ENCODE peak calls at places on chromosomes 5 and 9, in seven cellular contexts. P, I, Q, C, Y, E and G are unnamed samples.

GRCh38 chr5:127824126-127824525 is 120.9 kb downstream of the CCDC192 start:
- DNase-seq in Q (no peak), P (no peak), I (no peak), C (no peak), Y (no peak), E (no peak), G (no peak)

GRCh38 chr9:36637491-36638270 is 65.0 kb downstream of the MELK start:
- DNase-seq in P (no peak), Q (peak; percentile 1), E (no peak), C (peak; percentile 36), I (peak; percentile 45), Y (no peak), G (no peak)

GRCh38 chr5:179862296-179862695 is 3.7 kb upstream of the MRNIP start:
- DNase-seq in I (no peak), E (no peak), C (no peak), Y (peak; percentile 48), Q (no peak), P (no peak), G (no peak)

GRCh38 chr5:93626801-93627200 is 43.8 kb downstream of the NR2F1 start:
- DNase-seq in E (no peak), Y (no peak), P (no peak), Q (no peak), C (no peak), I (no peak), G (no peak)

GRCh38 chr5:131749723-131750470 is 46.9 kb downstream of the FNIP1 start:
- DNase-seq in Y (no peak), Q (no peak), E (peak; percentile 34), P (no peak), C (peak; percentile 13), I (no peak), G (no peak)

GRCh38 chr9:34587271-34587670 is 2.3 kb downstream of the CNTFR start:
- DNase-seq in Y (no peak), C (no peak), E (no peak), Q (no peak), P (no peak), I (no peak), G (no peak)

GRCh38 chr5:107968998-107969397 is 298.3 kb upstream of the EFNA5 start:
- DNase-seq in P (no peak), I (no peak), E (peak; percentile 65), Y (no peak), Q (peak; percentile 79), C (peak; percentile 29), G (no peak)

GRCh38 chr5:10793785-10794184 is 32.8 kb upstream of the DAP start:
- DNase-seq in Y (no peak), Q (no peak), E (no peak), P (no peak), C (no peak), I (no peak), G (no peak)

GRCh38 chr9:136337416-136338395 is 10.4 kb downstream of the GPSM1 start:
- DNase-seq in E (no peak), C (no peak), I (no peak), Y (no peak), Q (no peak), P (no peak), G (no peak)

GRCh38 chr5:31193591-31194457 is at the start of gene CDH6:
- DNase-seq in Q (peak; percentile 71), C (peak; percentile 34), E (peak; percentile 43), Y (no peak), P (no peak), I (no peak), G (peak; percentile 43)

GRCh38 chr9:97500263-97500662 is 1.2 kb upstream of the TMOD1 start:
- DNase-seq in C (no peak), Y (no peak), P (peak; percentile 27), Q (no peak), E (no peak), I (no peak), G (no peak)

GRCh38 chr5:68178579-68178978 is 37.0 kb upstream of the PIK3R1 start:
- DNase-seq in C (no peak), E (peak; percentile 19), I (no peak), P (no peak), Y (no peak), Q (peak; percentile 64), G (no peak)

GRCh38 chr5:72133212-72133990 is 26.1 kb downstream of the MAP1B start:
- DNase-seq in P (no peak), Y (no peak), Q (no peak), I (no peak), E (peak; percentile 85), C (no peak), G (no peak)

GRCh38 chr5:102922839-102923477 is 167.9 kb downstream of the PAM start:
- DNase-seq in C (peak; percentile 48), I (no peak), Y (no peak), Q (no peak), E (peak; percentile 27), P (no peak), G (no peak)

GRCh38 chr5:50922942-50923767 is 256.7 kb downstream of the PARP8 start:
- DNase-seq in E (no peak), P (no peak), Y (no peak), Q (no peak), C (peak; percentile 1), I (no peak), G (no peak)

GRCh38 chr9:96450613-96451544 is 910 bp downstream of the HABP4 start:
- DNase-seq in P (peak; percentile 13), C (no peak), E (peak; percentile 29), I (peak; percentile 25), Y (peak; percentile 74), Q (peak; percentile 36), G (no peak)

GRCh38 chr5:110790673-110791072 is 51.9 kb downstream of the SLC25A46 start:
- DNase-seq in E (peak; percentile 82), I (no peak), Y (no peak), P (no peak), C (peak; percentile 89), Q (peak; percentile 68), G (no peak)

GRCh38 chr5:134077926-134078580 is 36.4 kb upstream of the TCF7 start:
- DNase-seq in P (no peak), I (no peak), Q (no peak), E (no peak), C (no peak), Y (peak; percentile 34), G (no peak)

GRCh38 chr9:28317706-28318210 is 744.5 kb upstream of the C9orf72 start:
- DNase-seq in C (no peak), P (no peak), Y (no peak), I (no peak), E (no peak), Q (no peak), G (no peak)

GRCh38 chr9:136403538-136403914 is 3.6 kb upstream of the SNAPC4 start:
- DNase-seq in P (peak; percentile 83), C (no peak), I (no peak), Q (no peak), Y (no peak), E (no peak), G (no peak)

GRCh38 chr5:137389042-137389441 is 110.1 kb downstream of the SPOCK1 start:
- DNase-seq in Q (no peak), P (no peak), Y (peak; percentile 73), I (no peak), C (no peak), E (no peak), G (no peak)

GRCh38 chr9:93459432-93459847 is 6.1 kb upstream of the FAM120AOS start:
- DNase-seq in Y (no peak), Q (no peak), P (no peak), E (no peak), I (peak; percentile 19), C (no peak), G (no peak)

GRCh38 chr9:121998513-121999049 is 94.5 kb downstream of the TTLL11 start:
- DNase-seq in P (no peak), Q (no peak), Y (no peak), E (no peak), I (no peak), C (no peak), G (no peak)

GRCh38 chr5:123830575-123830974 is 318.6 kb downstream of the CSNK1G3 start:
- DNase-seq in P (no peak), I (no peak), Q (no peak), E (no peak), Y (no peak), C (no peak), G (no peak)

GRCh38 chr5:5360363-5360762 is 62.1 kb upstream of the ICE1 start:
- DNase-seq in C (no peak), I (no peak), Y (no peak), E (no peak), P (no peak), Q (no peak), G (no peak)
- H3K4me3 ChIP-seq in C (no peak overlapping the region), I (no peak overlapping the region), Y (no peak overlapping the region), E (no peak overlapping the region), P (no peak overlapping the region), Q (no peak overlapping the region), G (no peak overlapping the region)

GRCh38 chr5:177620560-177620959 is 20.6 kb downstream of the B4GALT7 start:
- DNase-seq in Y (no peak), P (no peak), I (no peak), Q (no peak), E (no peak), C (no peak), G (no peak)
- TF ChIP-seq CTCF in Y (no peak), P (no peak), I (no peak), Q (no peak), E (no peak), C (no peak), G (no peak)

DNA sequence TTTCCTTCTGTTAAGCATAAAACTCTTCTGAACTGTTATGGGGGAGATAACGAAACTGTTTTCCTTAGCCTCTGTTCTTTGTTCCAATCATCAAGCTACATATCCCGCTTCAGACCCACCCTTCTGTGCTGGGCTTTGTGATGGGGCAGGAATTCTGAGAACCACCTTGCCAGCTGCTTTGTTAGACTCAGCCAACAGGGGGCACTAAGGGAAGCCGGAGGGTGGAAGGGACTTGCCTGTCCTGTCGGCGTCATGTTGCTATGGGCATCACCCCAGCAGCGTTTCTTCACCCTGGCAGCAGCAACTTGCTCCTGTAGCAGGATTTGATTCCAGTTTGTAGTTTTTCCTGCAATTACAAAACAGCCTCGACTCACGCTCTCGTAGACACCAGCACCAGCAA is 169.1 kb downstream of the CAAP1 start:
- DNase-seq in Q (no peak), P (peak; percentile 62), E (peak; percentile 36), C (peak; percentile 29), Y (no peak), I (no peak), G (peak; percentile 11)
- H3K4me3 ChIP-seq in Q (no peak overlapping the region), P (no peak overlapping the region), E (no peak overlapping the region), C (no peak overlapping the region), Y (no peak overlapping the region), I (no peak overlapping the region), G (peak overlapping the region; percentile 31)

DNA sequence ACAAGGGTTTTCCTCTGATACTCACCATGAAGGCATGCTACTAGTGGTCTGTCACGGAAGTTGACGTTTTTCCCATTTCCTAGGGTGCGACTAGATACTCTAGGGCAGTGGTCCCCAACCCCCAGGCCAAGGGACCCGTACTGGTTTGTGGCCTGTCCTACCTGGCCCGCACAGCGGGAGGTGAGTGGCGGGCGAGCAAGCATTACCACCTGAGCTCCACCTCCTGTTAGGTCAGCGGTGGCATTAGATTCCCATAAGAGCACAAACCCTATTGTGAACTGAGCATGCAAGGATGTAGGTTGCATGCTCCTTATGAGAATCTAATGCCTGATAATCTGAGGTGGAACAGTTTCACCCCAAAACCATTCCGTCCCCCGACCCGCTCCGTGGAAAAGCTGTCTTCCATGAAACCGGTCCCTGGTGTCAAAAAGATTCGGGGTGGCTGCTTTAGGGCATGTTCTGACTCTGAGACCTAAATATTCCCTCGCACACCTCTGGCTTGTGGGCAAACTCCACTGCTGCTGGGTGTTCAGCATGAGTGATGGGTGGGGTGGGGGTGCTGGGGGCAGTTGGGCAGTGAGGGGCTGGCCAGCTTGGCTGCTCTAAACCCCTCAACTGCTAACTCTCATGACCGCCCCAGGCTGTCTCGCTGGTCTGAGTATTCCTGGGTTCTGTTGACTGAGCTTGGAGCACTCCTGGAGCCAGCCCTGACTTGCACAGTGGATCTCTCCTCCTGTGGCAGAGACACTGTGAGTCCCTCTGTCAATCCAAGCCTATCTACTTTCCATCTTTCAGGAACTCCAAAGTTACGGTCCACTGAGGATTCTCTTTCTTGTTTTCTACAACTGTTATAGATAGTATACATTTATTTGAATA is 78.3 kb upstream of the NEK6 start:
- DNase-seq in Y (no peak), E (no peak), P (no peak), C (no peak), I (no peak), Q (no peak), G (no peak)
- TF ChIP-seq CTCF in Y (no peak), E (no peak), P (no peak), C (no peak), I (no peak), Q (no peak), G (no peak)